ENCODE peak calls at places on chromosomes 1 and 21, in eight cellular contexts. S is CD8-positive, alpha-beta T cell; D is heart right ventricle; Z is endodermal cell; O is IMR-90; X is naive thymus-derived CD4-positive, alpha-beta T cell; B is AG04450; M is breast epithelium. L is an unnamed sample.

GRCh38 chr1:159889821-159890252 is 10.1 kb downstream of the CFAP45 start:
- DNase-seq in D (no peak), Z (no peak), O (peak; percentile 96), M (no peak), B (peak; percentile 78), S (no peak), X (no peak), L (no peak)

GRCh38 chr1:52032785-52033131 is 852 bp downstream of the KTI12 start:
- DNase-seq in M (peak; percentile 56), X (no peak), B (no peak), D (peak; percentile 27), Z (peak; percentile 74), O (peak; percentile 60), S (no peak), L (no peak)

GRCh38 chr1:5991784-5992033 is 516 bp downstream of the NPHP4 start:
- DNase-seq in B (no peak), D (no peak), X (peak; percentile 53), Z (no peak), O (no peak), S (no peak), M (no peak), L (no peak)

GRCh38 chr1:8214501-8215173 is 103.3 kb upstream of the SLC45A1 start:
- DNase-seq in O (no peak), Z (peak; percentile 69), M (no peak), D (no peak), B (no peak), S (no peak), X (no peak), L (no peak)

GRCh38 chr1:55913565-55913964 is 665.8 kb downstream of the PLPP3 start:
- DNase-seq in M (no peak), O (no peak), X (no peak), S (no peak), B (no peak), Z (no peak), D (no peak), L (no peak)

GRCh38 chr21:20010691-20011200 is 987.5 kb upstream of the NCAM2 start:
- DNase-seq in Z (no peak), B (no peak), X (no peak), M (no peak), O (no peak), D (no peak), S (no peak), L (no peak)

GRCh38 chr1:170596701-170597100 is 64.7 kb downstream of the GORAB start:
- DNase-seq in S (no peak), Z (no peak), D (no peak), O (no peak), M (no peak), X (no peak), B (no peak), L (no peak)

GRCh38 chr1:20449736-20450311 is 36.2 kb downstream of the CAMK2N1 start:
- DNase-seq in O (peak; percentile 72), X (no peak), Z (no peak), B (no peak), M (no peak), S (no peak), D (no peak), L (no peak)

GRCh38 chr1:153231363-153231762 is 14.0 kb downstream of the PRR9 start:
- DNase-seq in S (no peak), M (no peak), Z (no peak), D (no peak), B (no peak), X (no peak), O (no peak), L (no peak)

GRCh38 chr21:30831194-30831765 is 1.7 kb upstream of the KRTAP7-1 start:
- DNase-seq in S (no peak), Z (peak; percentile 83), D (no peak), O (no peak), X (no peak), M (no peak), B (no peak), L (no peak)

GRCh38 chr1:219806642-219807041 is 121.7 kb downstream of the SLC30A10 start:
- DNase-seq in Z (no peak), O (no peak), M (no peak), D (no peak), X (no peak), B (no peak), S (no peak), L (no peak)

GRCh38 chr1:227131193-227131592 is 187.1 kb downstream of the CDC42BPA start:
- DNase-seq in X (no peak), S (no peak), B (peak; percentile 7), M (no peak), D (no peak), O (peak; percentile 54), Z (no peak), L (no peak)

GRCh38 chr1:11286735-11287410 is 13.9 kb downstream of the UBIAD1 start:
- DNase-seq in X (no peak), O (peak; percentile 56), D (no peak), S (no peak), M (no peak), B (no peak), Z (no peak), L (no peak)

GRCh38 chr1:36408479-36408878 is 10.8 kb upstream of the LSM10 start:
- DNase-seq in O (peak; percentile 61), D (no peak), Z (no peak), M (no peak), X (no peak), S (no peak), B (no peak), L (no peak)

GRCh38 chr1:219062161-219062560 is 111.5 kb upstream of the LYPLAL1 start:
- DNase-seq in S (no peak), D (no peak), B (no peak), Z (no peak), O (no peak), X (no peak), M (no peak), L (no peak)

GRCh38 chr1:187509091-187509490 is 680.3 kb downstream of the PLA2G4A start:
- DNase-seq in S (no peak), Z (no peak), B (no peak), M (no peak), D (no peak), X (no peak), O (peak; percentile 55), L (no peak)

GRCh38 chr1:150268342-150268705 is 492 bp downstream of the APH1A start:
- DNase-seq in D (no peak), M (no peak), X (peak; percentile 56), O (no peak), S (no peak), B (no peak), Z (no peak), L (no peak)

GRCh38 chr1:39845569-39846566 is 37.4 kb downstream of the TRIT1 start:
- DNase-seq in M (peak; percentile 57), O (peak; percentile 89), S (peak; percentile 52), X (peak; percentile 93), B (peak; percentile 75), Z (no peak), D (peak; percentile 76), L (peak; percentile 59)

GRCh38 chr1:228860911-228861829 is 125.9 kb downstream of the RHOU start:
- DNase-seq in O (peak; percentile 87), Z (no peak), B (peak; percentile 55), X (no peak), S (no peak), D (no peak), M (no peak), L (no peak)

GRCh38 chr1:193700710-193701355 is 514.4 kb upstream of the B3GALT2 start:
- DNase-seq in M (no peak), D (no peak), B (no peak), O (peak; percentile 79), X (no peak), Z (peak; percentile 34), S (no peak), L (no peak)

DNA sequence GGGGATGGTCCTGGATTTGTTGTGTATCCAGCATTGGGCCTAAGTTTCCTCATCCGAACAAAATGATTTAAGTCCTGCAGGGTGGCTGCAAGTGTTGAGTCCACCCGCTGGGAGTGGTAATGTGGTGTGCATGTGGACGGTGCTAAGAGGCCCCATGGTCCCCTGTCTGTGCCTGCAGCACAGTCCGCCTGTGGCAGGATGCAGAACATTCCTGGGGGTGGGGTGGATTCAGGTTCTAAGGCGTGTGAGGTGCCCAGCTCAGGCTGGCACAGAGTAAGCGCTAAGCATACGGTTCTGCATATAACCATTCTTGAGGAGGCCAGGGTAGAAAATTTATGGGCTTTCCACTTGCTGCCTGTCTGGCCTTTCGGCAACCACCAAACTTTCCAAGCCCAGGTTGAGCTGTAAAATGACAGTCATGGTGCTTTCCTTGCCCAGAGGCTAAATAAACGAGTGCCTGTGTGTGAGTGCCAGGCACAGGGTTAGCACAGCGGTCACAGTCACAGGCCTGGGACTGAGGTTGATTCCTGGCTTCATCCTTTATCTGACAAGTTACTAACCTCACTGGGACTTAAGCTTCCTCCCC is 30.7 kb downstream of the SLC2A1 start:
- DNase-seq in B (no peak), M (no peak), Z (peak; percentile 47), O (no peak), D (no peak), X (no peak), S (no peak), L (no peak)
- H3K27ac ChIP-seq in B (no peak overlapping the region), M (no peak overlapping the region), Z (no peak overlapping the region), O (no peak overlapping the region), D (no peak overlapping the region), X (no peak overlapping the region), S (no peak overlapping the region), L (no peak overlapping the region)

GRCh38 chr1:164137273-164137947 is 421.6 kb upstream of the PBX1 start:
- DNase-seq in Z (no peak), O (no peak), S (no peak), X (no peak), D (no peak), B (no peak), M (no peak), L (no peak)
- H3K9me3 ChIP-seq in Z (no peaks in the 10 kb centered on the region), O (no peaks in the 10 kb centered on the region), S (no peaks in the 10 kb centered on the region), X (no peaks in the 10 kb centered on the region), D (no peaks in the 10 kb centered on the region), B (no peaks in the 10 kb centered on the region), M (no peaks in the 10 kb centered on the region), L (no peaks in the 10 kb centered on the region)

GRCh38 chr1:96723372-96723771 is 1.8 kb downstream of the PTBP2 start:
- DNase-seq in M (no peak), X (no peak), O (no peak), D (no peak), Z (no peak), B (no peak), S (no peak), L (no peak)
- H3K27ac ChIP-seq in M (peak overlapping the region; percentile 96), X (peak overlapping the region; percentile 84), O (no peak overlapping the region), D (peak overlapping the region; percentile 96), Z (no peak overlapping the region), B (no peak overlapping the region), S (no peak overlapping the region), L (no peak overlapping the region)

DNA sequence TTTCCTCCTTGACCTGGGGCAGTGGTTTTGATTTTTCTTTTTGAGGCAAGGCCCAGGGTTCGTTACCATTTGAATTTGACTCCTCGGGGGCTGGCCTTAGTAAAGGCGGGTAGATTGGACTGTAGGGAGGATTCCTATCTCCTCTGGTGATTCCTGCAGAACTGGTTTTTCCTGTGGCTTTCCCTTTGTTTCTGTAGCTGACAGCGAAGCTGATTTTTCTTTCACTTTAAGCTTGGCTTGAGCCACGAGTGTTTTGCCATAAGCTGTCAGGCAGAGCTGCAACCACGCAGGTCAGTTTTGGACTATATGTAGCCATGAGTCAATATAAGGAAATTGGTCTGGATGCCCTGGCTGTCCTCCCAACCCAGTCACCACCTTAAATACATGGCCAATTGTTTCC is 28.7 kb upstream of the KCNJ15 start:
- DNase-seq in Z (peak; percentile 58), B (no peak), S (no peak), X (no peak), D (no peak), O (no peak), M (no peak), L (no peak)
- H3K9me3 ChIP-seq in Z (peaks cover 71% of the 10 kb centered on the region), B (peaks cover 37% of the 10 kb centered on the region), S (peaks cover 12% of the 10 kb centered on the region), X (peaks cover 20% of the 10 kb centered on the region), D (peaks cover 17% of the 10 kb centered on the region), O (peaks cover 36% of the 10 kb centered on the region), M (peaks cover 40% of the 10 kb centered on the region), L (peaks cover 52% of the 10 kb centered on the region)

L was measured in thoracic aorta.